ENCODE peak calls at places on chromosome 1, in four cellular contexts. L is progenitor cell of endocrine pancreas, Q is GM12865, A is GM10248. U is an unnamed sample.

GRCh38 chr1:29498126-29499100 is 262.1 kb downstream of the PTPRU start:
- DNase-seq in L (no peak), Q (no peak), A (no peak), U (peak)

GRCh38 chr1:84972377-84972987 is 24.4 kb downstream of the MCOLN2 start:
- DNase-seq in L (no peak), Q (peak), A (no peak), U (peak)

GRCh38 chr1:214574598-214575411 is 23.4 kb upstream of the PTPN14 start:
- DNase-seq in L (no peak), Q (no peak), A (no peak), U (peak)

GRCh38 chr1:71950579-71950978 is 331.8 kb downstream of the NEGR1 start:
- DNase-seq in L (no peak), Q (no peak), A (no peak), U (no peak)

GRCh38 chr1:164611754-164612642 is 53.0 kb downstream of the PBX1 start:
- DNase-seq in L (peak), Q (no peak), A (no peak), U (peak)

GRCh38 chr1:248853668-248854375 is 5.1 kb downstream of the ZNF692 start:
- DNase-seq in L (no peak), Q (no peak), A (no peak), U (no peak)

GRCh38 chr1:194616835-194617234 is 1430.4 kb upstream of the B3GALT2 start:
- DNase-seq in L (no peak), Q (no peak), A (no peak), U (no peak)

GRCh38 chr1:83102630-83103071 is 896.3 kb downstream of the TTLL7 start:
- DNase-seq in L (no peak), Q (no peak), A (no peak), U (peak)

GRCh38 chr1:193123751-193124150 is 1.9 kb downstream of the CDC73 start:
- DNase-seq in L (no peak), Q (no peak), A (no peak), U (no peak)

GRCh38 chr1:41627491-41628280 is 143.2 kb upstream of the EDN2 start:
- DNase-seq in L (no peak), Q (no peak), A (no peak), U (no peak)

GRCh38 chr1:240691521-240692338 is 79.8 kb upstream of the GREM2 start:
- DNase-seq in L (peak), Q (peak), A (no peak), U (peak)

GRCh38 chr1:52713590-52713989 is 12.7 kb upstream of the ZYG11B start:
- DNase-seq in L (no peak), Q (no peak), A (no peak), U (no peak)

GRCh38 chr1:154485106-154485505 is 16.9 kb upstream of the TDRD10 start:
- DNase-seq in L (no peak), Q (no peak), A (no peak), U (no peak)

GRCh38 chr1:189315035-189315927 is 1162.4 kb downstream of the BRINP3 start:
- DNase-seq in L (no peak), Q (no peak), A (no peak), U (no peak)

GRCh38 chr1:55059302-55060132 is 20.2 kb downstream of the PCSK9 start:
- DNase-seq in L (no peak), Q (no peak), A (no peak), U (no peak)

U was measured in iris pigment epithelial cell.